ENCODE peak calls at places on chromosomes 16 and 17, in six cellular contexts. C is neural progenitor cell; P is progenitor cell of endocrine pancreas; I is stimulated activated CD8-positive, alpha-beta memory T cell treated with anti-CD3 and anti-CD28 coated beads, Interleukin-15, amount 100 ng/mL, for 1 hour; D is amniotic stem cell; M is iPS DF 19.7. K is an unnamed sample.

GRCh38 chr17:60371818-60372510 is 20.0 kb downstream of the USP32 start:
- DNase-seq in I (no peak), P (no peak), C (no peak), D (no peak), M (no peak), K (no peak)

GRCh38 chr17:64685705-64686104 is 23.6 kb upstream of the SMURF2 start:
- DNase-seq in C (no peak), P (no peak), M (no peak), D (no peak), I (no peak), K (no peak)

GRCh38 chr17:11551442-11551841 is 46.8 kb upstream of the DNAH9 start:
- DNase-seq in D (no peak), C (no peak), M (no peak), P (no peak), I (no peak), K (no peak)

GRCh38 chr17:28718317-28718672 is 627 bp upstream of the RAB34 start:
- DNase-seq in I (no peak), D (no peak), M (no peak), P (peak), C (peak), K (no peak)

GRCh38 chr16:1650131-1650530 is 27.9 kb upstream of the JPT2 start:
- DNase-seq in D (no peak), C (no peak), M (no peak), I (no peak), P (no peak), K (no peak)

GRCh38 chr17:59105852-59106462 is 723 bp downstream of the TRIM37 start:
- DNase-seq in I (peak), D (peak), M (no peak), C (no peak), P (peak), K (no peak)

GRCh38 chr16:27786221-27786848 is 236.4 kb downstream of the KATNIP start:
- DNase-seq in P (no peak), I (no peak), C (no peak), D (no peak), M (no peak), K (no peak)

GRCh38 chr17:22703786-22704441 is 1011.6 kb downstream of the KCNJ18 start:
- DNase-seq in I (no peak), M (no peak), P (no peak), D (no peak), C (no peak), K (no peak)

GRCh38 chr17:44830359-44831269 is 527 bp upstream of the GJC1 start:
- DNase-seq in M (peak), I (no peak), C (peak), P (no peak), D (no peak), K (no peak)

GRCh38 chr17:37088459-37088858 is 139.7 kb downstream of the AATF start:
- DNase-seq in C (no peak), M (no peak), I (no peak), P (no peak), D (no peak), K (no peak)

GRCh38 chr16:11251525-11252481 is 4.2 kb downstream of the SOCS1 start:
- DNase-seq in D (no peak), M (no peak), I (peak), P (no peak), C (no peak), K (no peak)

GRCh38 chr16:30747799-30748633 is at the start of gene PHKG2:
- DNase-seq in M (peak), P (peak), D (peak), I (peak), C (peak), K (peak)

GRCh38 chr17:82178499-82179290 is 33.9 kb downstream of the CCDC57 start:
- DNase-seq in C (no peak), D (no peak), I (no peak), M (no peak), P (no peak), K (no peak)

GRCh38 chr17:13671771-13672170 is 70.0 kb upstream of the HS3ST3A1 start:
- DNase-seq in D (no peak), I (no peak), M (no peak), P (no peak), C (peak), K (no peak)

GRCh38 chr17:75573540-75573957 is 14.1 kb upstream of the MYO15B start:
- DNase-seq in M (no peak), I (no peak), D (no peak), P (no peak), C (no peak), K (no peak)

GRCh38 chr16:67264277-67264676 is 15.1 kb upstream of the PLEKHG4 start:
- DNase-seq in I (no peak), D (no peak), P (no peak), M (no peak), C (peak), K (no peak)

GRCh38 chr16:82655315-82655714 is 28.5 kb downstream of the CDH13 start:
- DNase-seq in P (no peak), M (no peak), C (no peak), I (peak), D (no peak), K (no peak)

GRCh38 chr17:488993-489757 is 136.6 kb upstream of the RPH3AL start:
- DNase-seq in D (no peak), I (no peak), C (peak), P (peak), M (no peak), K (no peak)

GRCh38 chr17:59914274-59914854 is 21.4 kb downstream of the RPS6KB1 start:
- DNase-seq in I (no peak), D (peak), C (peak), P (no peak), M (no peak), K (no peak)

GRCh38 chr17:76390003-76390421 is 5.6 kb downstream of the SPHK1 start:
- DNase-seq in C (no peak), P (no peak), I (no peak), M (no peak), D (no peak), K (no peak)

GRCh38 chr17:8709006-8709405 is 35.6 kb downstream of the CCDC42 start:
- DNase-seq in D (no peak), I (no peak), P (no peak), C (no peak), M (no peak), K (no peak)

GRCh38 chr17:1779571-1780074 is 17.8 kb downstream of the SERPINF1 start:
- DNase-seq in D (peak), M (no peak), P (no peak), C (no peak), I (no peak), K (peak)

GRCh38 chr16:76976101-76976500 is 214.9 kb upstream of the MON1B start:
- DNase-seq in I (no peak), D (no peak), M (no peak), P (no peak), C (no peak), K (no peak)

GRCh38 chr17:1904273-1905052 is 74.7 kb downstream of the RPA1 start:
- DNase-seq in M (no peak), I (no peak), P (no peak), D (no peak), C (no peak), K (no peak)